ENCODE peak calls at places on chromosomes 6 and 20, in eight cellular contexts. One of them, this sample, is unnamed.

GRCh38 chr20:50837532-50838321 is 42.9 kb downstream of the BCAS4 start:
- DNase-seq in HCT116: no peak
- DNase-seq in K562: peak; percentile 79
- DNase-seq in endothelial cell of umbilical vein: no peak
- DNase-seq in H1: no peak
- DNase-seq in HepG2: no peak
- DNase-seq in A549: no peak
- DNase-seq in GM12878: no peak
- DNase-seq in this sample: no peak

GRCh38 chr6:141451176-141451507 is 681.6 kb upstream of the GJE1 start:
- DNase-seq in HCT116: peak; percentile 55
- DNase-seq in endothelial cell of umbilical vein: no peak
- DNase-seq in H1: no peak
- DNase-seq in GM12878: no peak
- DNase-seq in K562: no peak
- DNase-seq in A549: no peak
- DNase-seq in HepG2: no peak
- DNase-seq in this sample: no peak

GRCh38 chr20:33262658-33263065 is 20.4 kb upstream of the BPIFB1 start:
- DNase-seq in endothelial cell of umbilical vein: peak; percentile 40
- DNase-seq in K562: peak; percentile 30
- DNase-seq in HCT116: peak; percentile 62
- DNase-seq in H1: no peak
- DNase-seq in HepG2: peak; percentile 82
- DNase-seq in A549: no peak
- DNase-seq in GM12878: no peak
- DNase-seq in this sample: peak; percentile 76

GRCh38 chr6:129692467-129692866 is 17.5 kb downstream of the ARHGAP18 start:
- DNase-seq in H1: no peak
- DNase-seq in GM12878: no peak
- DNase-seq in HepG2: no peak
- DNase-seq in HCT116: no peak
- DNase-seq in endothelial cell of umbilical vein: no peak
- DNase-seq in K562: no peak
- DNase-seq in A549: no peak
- DNase-seq in this sample: no peak

GRCh38 chr6:75437451-75438185 is 56.0 kb downstream of the FILIP1 start:
- DNase-seq in K562: no peak
- DNase-seq in HepG2: no peak
- DNase-seq in endothelial cell of umbilical vein: no peak
- DNase-seq in H1: no peak
- DNase-seq in HCT116: no peak
- DNase-seq in GM12878: no peak
- DNase-seq in A549: no peak
- DNase-seq in this sample: no peak

GRCh38 chr6:163533443-163533842 is 118.9 kb downstream of the QKI start:
- DNase-seq in H1: no peak
- DNase-seq in A549: peak; percentile 35
- DNase-seq in HCT116: no peak
- DNase-seq in GM12878: no peak
- DNase-seq in K562: no peak
- DNase-seq in HepG2: peak; percentile 73
- DNase-seq in endothelial cell of umbilical vein: peak; percentile 54
- DNase-seq in this sample: peak; percentile 49

GRCh38 chr6:12751694-12752304 is 35.2 kb downstream of the PHACTR1 start:
- DNase-seq in endothelial cell of umbilical vein: peak; percentile 40
- DNase-seq in H1: peak; percentile 90
- DNase-seq in HCT116: no peak
- DNase-seq in K562: peak; percentile 65
- DNase-seq in A549: peak; percentile 15
- DNase-seq in GM12878: no peak
- DNase-seq in HepG2: peak; percentile 35
- DNase-seq in this sample: peak; percentile 64

GRCh38 chr6:170093658-170094596 is 197.0 kb downstream of the DLL1 start:
- DNase-seq in A549: no peak
- DNase-seq in HepG2: no peak
- DNase-seq in H1: peak; percentile 37
- DNase-seq in HCT116: no peak
- DNase-seq in endothelial cell of umbilical vein: no peak
- DNase-seq in K562: no peak
- DNase-seq in GM12878: no peak
- DNase-seq in this sample: no peak

GRCh38 chr6:31114540-31114876 is at the start of gene PSORS1C1:
- DNase-seq in HCT116: peak; percentile 90
- DNase-seq in A549: peak; percentile 73
- DNase-seq in HepG2: peak; percentile 49
- DNase-seq in GM12878: no peak
- DNase-seq in endothelial cell of umbilical vein: peak; percentile 86
- DNase-seq in H1: no peak
- DNase-seq in K562: no peak
- DNase-seq in this sample: no peak

GRCh38 chr6:82045965-82046756 is 201.4 kb downstream of the IBTK start:
- DNase-seq in HepG2: no peak
- DNase-seq in GM12878: no peak
- DNase-seq in A549: no peak
- DNase-seq in HCT116: no peak
- DNase-seq in K562: no peak
- DNase-seq in H1: no peak
- DNase-seq in endothelial cell of umbilical vein: no peak
- DNase-seq in this sample: no peak

GRCh38 chr6:99833034-99833433 is 161.0 kb downstream of the MCHR2 start:
- DNase-seq in GM12878: no peak
- DNase-seq in HCT116: no peak
- DNase-seq in endothelial cell of umbilical vein: no peak
- DNase-seq in HepG2: no peak
- DNase-seq in K562: no peak
- DNase-seq in H1: no peak
- DNase-seq in A549: no peak
- DNase-seq in this sample: no peak

GRCh38 chr6:65927141-65927540 is 220.1 kb upstream of the EYS start:
- DNase-seq in GM12878: no peak
- DNase-seq in HCT116: no peak
- DNase-seq in K562: no peak
- DNase-seq in A549: no peak
- DNase-seq in H1: no peak
- DNase-seq in endothelial cell of umbilical vein: no peak
- DNase-seq in HepG2: no peak
- DNase-seq in this sample: no peak

GRCh38 chr6:148455674-148456559 is 113.3 kb downstream of the SASH1 start:
- DNase-seq in K562: no peak
- DNase-seq in GM12878: no peak
- DNase-seq in endothelial cell of umbilical vein: peak; percentile 33
- DNase-seq in A549: no peak
- DNase-seq in HepG2: no peak
- DNase-seq in H1: no peak
- DNase-seq in HCT116: no peak
- DNase-seq in this sample: no peak

DNA sequence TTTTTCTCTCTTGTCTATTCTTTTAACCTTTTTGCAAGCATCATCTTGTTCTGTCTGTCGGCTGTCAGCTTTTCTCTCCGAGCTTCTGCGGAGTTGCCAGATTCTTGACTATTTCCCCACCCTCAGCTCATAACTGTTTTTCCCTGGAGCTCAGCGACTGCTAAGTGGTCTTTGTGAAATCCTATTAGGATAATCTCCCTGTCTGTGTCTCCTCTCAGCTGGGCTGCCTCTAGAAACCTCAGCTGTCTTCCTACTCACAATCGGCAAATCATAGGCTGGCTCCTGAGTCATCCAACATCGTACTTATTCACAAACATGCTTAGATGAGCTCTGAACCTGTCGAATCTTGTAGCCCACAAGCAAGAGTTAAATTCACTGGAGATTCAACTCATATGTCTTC is 332.3 kb downstream of the PTPRT start:
- DNase-seq in GM12878: no peak
- DNase-seq in K562: no peak
- DNase-seq in endothelial cell of umbilical vein: no peak
- DNase-seq in HCT116: no peak
- DNase-seq in A549: no peak
- DNase-seq in HepG2: no peak
- DNase-seq in H1: no peak
- DNase-seq in this sample: no peak
- TF ChIP-seq MAX in GM12878: no peak
- TF ChIP-seq MAX in K562: no peak
- TF ChIP-seq MAX in endothelial cell of umbilical vein: no peak
- TF ChIP-seq MAX in HCT116: no peak
- TF ChIP-seq MAX in A549: no peak
- TF ChIP-seq MAX in HepG2: no peak
- TF ChIP-seq MAX in H1: no peak
- TF ChIP-seq MAX in this sample: no peak

GRCh38 chr20:52060794-52061714 is 130.5 kb downstream of the ZFP64 start:
- DNase-seq in HCT116: peak; percentile 12
- DNase-seq in H1: no peak
- DNase-seq in A549: peak; percentile 20
- DNase-seq in GM12878: no peak
- DNase-seq in endothelial cell of umbilical vein: peak; percentile 82
- DNase-seq in HepG2: peak; percentile 71
- DNase-seq in K562: no peak
- DNase-seq in this sample: no peak
- TF ChIP-seq CTCF in HCT116: peak; percentile 58
- TF ChIP-seq CTCF in H1: peak; percentile 82
- TF ChIP-seq CTCF in A549: peak; percentile 42
- TF ChIP-seq CTCF in GM12878: no peak
- TF ChIP-seq CTCF in endothelial cell of umbilical vein: peak; percentile 55
- TF ChIP-seq CTCF in HepG2: peak; percentile 94
- TF ChIP-seq CTCF in K562: peak; percentile 3
- TF ChIP-seq CTCF in this sample: no peak

GRCh38 chr6:44150317-44150917 is 8.2 kb upstream of the CAPN11 start:
- DNase-seq in endothelial cell of umbilical vein: no peak
- DNase-seq in HCT116: no peak
- DNase-seq in HepG2: no peak
- DNase-seq in A549: no peak
- DNase-seq in GM12878: no peak
- DNase-seq in K562: no peak
- DNase-seq in H1: no peak
- DNase-seq in this sample: no peak

GRCh38 chr6:44147256-44147655 is 11.4 kb upstream of the CAPN11 start:
- DNase-seq in HCT116: no peak
- DNase-seq in H1: no peak
- DNase-seq in K562: no peak
- DNase-seq in A549: no peak
- DNase-seq in GM12878: no peak
- DNase-seq in endothelial cell of umbilical vein: no peak
- DNase-seq in HepG2: no peak
- DNase-seq in this sample: no peak

GRCh38 chr6:44146685-44147084 is 11.9 kb upstream of the CAPN11 start:
- DNase-seq in A549: no peak
- DNase-seq in H1: no peak
- DNase-seq in HCT116: no peak
- DNase-seq in K562: no peak
- DNase-seq in HepG2: no peak
- DNase-seq in endothelial cell of umbilical vein: no peak
- DNase-seq in GM12878: no peak
- DNase-seq in this sample: no peak

GRCh38 chr6:44149369-44150012 is 9.1 kb upstream of the CAPN11 start:
- DNase-seq in K562: no peak
- DNase-seq in H1: no peak
- DNase-seq in HCT116: no peak
- DNase-seq in GM12878: no peak
- DNase-seq in A549: no peak
- DNase-seq in endothelial cell of umbilical vein: no peak
- DNase-seq in HepG2: no peak
- DNase-seq in this sample: no peak

DNA sequence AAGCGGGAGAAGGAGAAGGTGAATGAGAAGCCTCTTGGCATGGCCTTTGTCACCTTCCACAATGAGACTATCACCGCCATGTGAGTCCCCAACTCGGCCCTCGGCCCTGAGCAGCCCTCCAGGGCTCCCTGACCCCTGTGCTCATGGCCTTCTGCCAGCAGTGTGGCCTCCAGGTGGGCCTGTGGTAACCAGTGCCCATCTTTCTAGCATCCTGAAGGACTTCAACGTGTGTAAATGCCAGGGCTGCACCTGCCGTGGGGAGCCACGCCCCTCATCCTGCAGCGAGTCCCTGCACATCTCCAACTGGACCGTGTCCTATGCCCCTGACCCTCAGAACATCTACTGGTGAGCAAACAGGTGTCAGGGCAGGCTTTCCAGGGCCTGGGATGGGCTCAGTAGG is 10.3 kb upstream of the CAPN11 start:
- DNase-seq in endothelial cell of umbilical vein: no peak
- DNase-seq in HepG2: no peak
- DNase-seq in GM12878: no peak
- DNase-seq in HCT116: no peak
- DNase-seq in H1: no peak
- DNase-seq in K562: no peak
- DNase-seq in A549: no peak
- DNase-seq in this sample: no peak
- TF ChIP-seq POLR2A in endothelial cell of umbilical vein: no peak
- TF ChIP-seq POLR2A in HepG2: no peak
- TF ChIP-seq POLR2A in GM12878: no peak
- TF ChIP-seq POLR2A in HCT116: no peak
- TF ChIP-seq POLR2A in H1: no peak
- TF ChIP-seq POLR2A in K562: no peak
- TF ChIP-seq POLR2A in A549: no peak
- TF ChIP-seq POLR2A in this sample: no peak

DNA sequence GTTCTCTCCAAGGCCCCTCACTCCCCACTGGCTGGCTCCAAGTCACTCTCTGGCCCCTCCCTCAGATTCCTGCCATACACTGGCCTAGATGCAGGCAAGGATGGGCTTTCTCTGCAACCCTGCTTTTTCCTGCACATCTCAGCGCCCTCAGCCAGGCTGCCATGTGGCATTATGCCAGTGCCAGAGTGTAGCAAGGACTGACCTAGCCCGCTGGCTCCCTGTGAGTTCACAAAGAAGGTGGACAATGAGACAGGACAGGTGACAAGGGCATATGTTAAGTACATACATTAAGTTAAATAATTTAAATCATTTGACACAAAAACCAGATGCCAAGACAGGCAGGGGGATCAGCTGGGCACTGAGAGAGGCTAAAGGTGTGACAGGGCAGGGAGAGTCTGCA is 394.6 kb downstream of the ZFAND3 start:
- DNase-seq in A549: no peak
- DNase-seq in H1: no peak
- DNase-seq in GM12878: no peak
- DNase-seq in HCT116: no peak
- DNase-seq in HepG2: no peak
- DNase-seq in endothelial cell of umbilical vein: no peak
- DNase-seq in K562: no peak
- DNase-seq in this sample: no peak
- TF ChIP-seq MAX in A549: no peak
- TF ChIP-seq MAX in H1: no peak
- TF ChIP-seq MAX in GM12878: no peak
- TF ChIP-seq MAX in HCT116: no peak
- TF ChIP-seq MAX in HepG2: no peak
- TF ChIP-seq MAX in endothelial cell of umbilical vein: no peak
- TF ChIP-seq MAX in K562: no peak
- TF ChIP-seq MAX in this sample: no peak

DNA sequence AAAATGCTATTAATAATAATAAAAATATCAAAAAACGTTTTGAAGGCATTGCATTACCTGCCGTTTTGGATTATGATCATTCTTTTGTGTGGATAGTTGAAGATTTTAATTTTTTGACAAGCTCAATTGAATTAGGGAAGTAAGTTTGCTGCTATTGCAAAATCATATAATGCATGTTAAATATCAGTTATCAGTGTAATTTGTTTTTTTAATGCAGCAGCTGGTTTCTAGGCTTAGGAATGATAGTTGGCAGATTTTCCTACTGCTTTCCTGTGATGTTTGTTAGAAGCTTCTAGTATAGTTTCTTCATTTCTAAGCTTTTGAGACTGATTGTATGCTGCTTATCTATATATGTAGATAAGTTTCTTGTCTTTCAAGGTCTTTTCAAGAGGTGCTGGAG is 99.0 kb downstream of the JARID2 start:
- DNase-seq in A549: no peak
- DNase-seq in GM12878: no peak
- DNase-seq in HCT116: no peak
- DNase-seq in H1: no peak
- DNase-seq in HepG2: no peak
- DNase-seq in K562: no peak
- DNase-seq in endothelial cell of umbilical vein: no peak
- DNase-seq in this sample: no peak
- TF ChIP-seq CTCF in A549: no peak
- TF ChIP-seq CTCF in GM12878: no peak
- TF ChIP-seq CTCF in HCT116: no peak
- TF ChIP-seq CTCF in H1: no peak
- TF ChIP-seq CTCF in HepG2: no peak
- TF ChIP-seq CTCF in K562: no peak
- TF ChIP-seq CTCF in endothelial cell of umbilical vein: no peak
- TF ChIP-seq CTCF in this sample: no peak